ENCODE peak calls at places on chromosome 7, in nine cellular contexts. I is activated CD8-positive, alpha-beta memory T cell treated with anti-CD3 and anti-CD28 coated beads for 24 hours; U is effector memory CD4-positive, alpha-beta T cell; Q is NCI-H1092; H is stomach; L is kidney tubule cell; T is left kidney; N is Karpas-422; G is HFFc6. V is an unnamed sample.

GRCh38 chr7:82105463-82105862 is 335.6 kb upstream of the HGF start:
- DNase-seq in I (no peak), U (no peak), Q (no peak), H (no peak), L (peak; percentile 68), T (no peak), N (no peak), G (peak; percentile 77), V (no peak)

GRCh38 chr7:102412548-102412947 is 16.4 kb downstream of the PRKRIP1 start:
- DNase-seq in I (peak; percentile 73), U (no peak), Q (no peak), H (no peak), L (peak; percentile 15), T (peak; percentile 24), N (no peak), G (peak; percentile 12), V (peak; percentile 69)

GRCh38 chr7:66731986-66732385 is 8.5 kb upstream of the RABGEF1 start:
- DNase-seq in I (no peak), U (no peak), Q (no peak), H (no peak), L (no peak), T (no peak), N (no peak), G (no peak), V (no peak)

GRCh38 chr7:99380032-99380822 is 5.7 kb downstream of the ARPC1B start:
- DNase-seq in I (peak; percentile 78), U (no peak), Q (no peak), H (no peak), L (no peak), T (peak; percentile 43), N (peak; percentile 88), G (peak; percentile 27), V (no peak)

GRCh38 chr7:146665023-146665422 is 548.4 kb downstream of the CNTNAP2 start:
- DNase-seq in I (no peak), U (no peak), Q (no peak), H (no peak), L (no peak), T (no peak), N (no peak), G (no peak), V (no peak)

GRCh38 chr7:157006205-157006747 is 4.2 kb downstream of the MNX1 start:
- DNase-seq in I (peak; percentile 59), U (no peak), Q (no peak), H (no peak), L (no peak), T (no peak), N (no peak), G (no peak), V (no peak)

GRCh38 chr7:30163231-30163894 is 28.6 kb downstream of the MTURN start:
- DNase-seq in I (no peak), U (no peak), Q (peak; percentile 55), H (no peak), L (no peak), T (no peak), N (peak; percentile 77), G (no peak), V (no peak)

GRCh38 chr7:33849004-33849403 is 56.3 kb upstream of the BMPER start:
- DNase-seq in I (no peak), U (no peak), Q (no peak), H (no peak), L (peak; percentile 22), T (no peak), N (no peak), G (peak; percentile 36), V (no peak)

GRCh38 chr7:47786557-47787248 is 161.6 kb downstream of the PKD1L1 start:
- DNase-seq in I (no peak), U (no peak), Q (no peak), H (no peak), L (peak; percentile 100), T (peak; percentile 71), N (no peak), G (peak; percentile 99), V (peak; percentile 68)

GRCh38 chr7:15628876-15629275 is 57.6 kb downstream of the MEOX2 start:
- DNase-seq in I (no peak), U (no peak), Q (no peak), H (no peak), L (peak; percentile 55), T (no peak), N (no peak), G (no peak), V (no peak)

GRCh38 chr7:41007351-41007751 is 695.5 kb downstream of the INHBA start:
- DNase-seq in I (no peak), U (no peak), Q (no peak), H (no peak), L (peak; percentile 37), T (no peak), N (no peak), G (no peak), V (no peak)

GRCh38 chr7:10637991-10638390 is 335.7 kb upstream of the PHF14 start:
- DNase-seq in I (no peak), U (no peak), Q (no peak), H (no peak), L (no peak), T (no peak), N (no peak), G (no peak), V (no peak)

GRCh38 chr7:137485818-137486217 is 142.3 kb upstream of the PTN start:
- DNase-seq in I (no peak), U (no peak), Q (no peak), H (no peak), L (no peak), T (no peak), N (no peak), G (no peak), V (no peak)

GRCh38 chr7:2313450-2314208 is 612 bp downstream of the SNX8 start:
- DNase-seq in I (no peak), U (peak; percentile 2), Q (no peak), H (peak; percentile 34), L (peak; percentile 49), T (peak; percentile 42), N (peak; percentile 43), G (no peak), V (no peak)

GRCh38 chr7:1843921-1844335 is 173.9 kb downstream of the ELFN1 start:
- DNase-seq in I (no peak), U (no peak), Q (no peak), H (no peak), L (no peak), T (no peak), N (no peak), G (no peak), V (no peak)

GRCh38 chr7:93178213-93178612 is 30.0 kb upstream of the SAMD9L start:
- DNase-seq in I (no peak), U (no peak), Q (peak; percentile 18), H (no peak), L (peak; percentile 28), T (peak; percentile 1), N (peak; percentile 41), G (no peak), V (no peak)

GRCh38 chr7:130560972-130561371 is 69.1 kb downstream of the MEST start:
- DNase-seq in I (no peak), U (no peak), Q (no peak), H (no peak), L (peak; percentile 70), T (no peak), N (peak; percentile 86), G (peak; percentile 50), V (peak; percentile 47)

GRCh38 chr7:102066476-102066875 is 220.2 kb upstream of the SH2B2 start:
- DNase-seq in I (no peak), U (no peak), Q (no peak), H (no peak), L (no peak), T (no peak), N (no peak), G (no peak), V (no peak)

GRCh38 chr7:119802147-119802546 is 470.8 kb upstream of the KCND2 start:
- DNase-seq in I (no peak), U (no peak), Q (no peak), H (no peak), L (no peak), T (no peak), N (no peak), G (no peak), V (no peak)

GRCh38 chr7:5388905-5389433 is 34.7 kb downstream of the TNRC18 start:
- DNase-seq in I (no peak), U (no peak), Q (no peak), H (no peak), L (no peak), T (peak; percentile 49), N (no peak), G (no peak), V (peak; percentile 51)

GRCh38 chr7:94810496-94810895 is 96.9 kb upstream of the PPP1R9A start:
- DNase-seq in I (no peak), U (no peak), Q (no peak), H (no peak), L (no peak), T (no peak), N (no peak), G (no peak), V (no peak)

GRCh38 chr7:139875821-139876241 is 46.8 kb downstream of the TBXAS1 start:
- DNase-seq in I (no peak), U (no peak), Q (no peak), H (no peak), L (peak; percentile 86), T (peak; percentile 32), N (peak; percentile 33), G (no peak), V (no peak)

GRCh38 chr7:14690075-14690474 is 212.5 kb downstream of the DGKB start:
- DNase-seq in I (no peak), U (no peak), Q (no peak), H (no peak), L (no peak), T (no peak), N (no peak), G (no peak), V (no peak)

GRCh38 chr7:39644170-39644569 is 20.8 kb downstream of the RALA start:
- DNase-seq in I (no peak), U (no peak), Q (no peak), H (no peak), L (peak; percentile 50), T (no peak), N (no peak), G (no peak), V (no peak)

GRCh38 chr7:42409296-42409695 is 172.3 kb upstream of the GLI3 start:
- DNase-seq in I (no peak), U (no peak), Q (no peak), H (no peak), L (no peak), T (no peak), N (no peak), G (no peak), V (no peak)

GRCh38 chr7:75992083-75992755 is 2.2 kb downstream of the TMEM120A start:
- DNase-seq in I (no peak), U (no peak), Q (no peak), H (no peak), L (no peak), T (no peak), N (no peak), G (no peak), V (peak; percentile 3)

GRCh38 chr7:139999516-139999915 is 63.2 kb downstream of the PARP12 start:
- DNase-seq in I (no peak), U (no peak), Q (no peak), H (no peak), L (no peak), T (no peak), N (no peak), G (no peak), V (no peak)